ENCODE peak calls at places on chromosomes 11 and 22, in six cellular contexts. Y, F, P, V, B and I are unnamed samples. For H3K4me1, the result is how much of the 10 kb centered on the place peaks cover.

GRCh38 chr11:68832476-68833176 is 9.1 kb downstream of the CPT1A start:
- ATAC-seq in Y (no peak), F (peak), P (no peak), V (no peak), B (no peak), I (peak)

GRCh38 chr11:45927332-45927683 is 4.9 kb downstream of the LARGE2 start:
- ATAC-seq in Y (no peak), F (no peak), P (no peak), V (no peak), B (no peak), I (no peak)

GRCh38 chr11:93895106-93895862 is 44.9 kb upstream of the VSTM5 start:
- ATAC-seq in Y (peak), F (peak), P (no peak), V (peak), B (peak), I (no peak)

GRCh38 chr11:70176940-70177689 is 26.0 kb upstream of the FADD start:
- ATAC-seq in Y (peak), F (peak), P (peak), V (peak), B (peak), I (no peak)

GRCh38 chr11:80320765-80321164 is 879.9 kb upstream of the TENM4 start:
- ATAC-seq in Y (no peak), F (no peak), P (no peak), V (peak), B (no peak), I (no peak)

GRCh38 chr11:35978173-35978572 is 34.3 kb downstream of the LDLRAD3 start:
- ATAC-seq in Y (no peak), F (no peak), P (no peak), V (peak), B (no peak), I (no peak)

GRCh38 chr11:9527481-9528140 is 45.9 kb upstream of the WEE1 start:
- ATAC-seq in Y (no peak), F (peak), P (no peak), V (no peak), B (no peak), I (peak)

GRCh38 chr22:32920032-32920628 is 118.6 kb downstream of the TIMP3 start:
- ATAC-seq in Y (no peak), F (no peak), P (no peak), V (no peak), B (no peak), I (peak)

GRCh38 chr11:104531075-104531474 is 367.1 kb upstream of the PDGFD start:
- ATAC-seq in Y (no peak), F (no peak), P (no peak), V (peak), B (no peak), I (no peak)

GRCh38 chr11:123585206-123585605 is 69.2 kb downstream of the SCN3B start:
- ATAC-seq in Y (no peak), F (no peak), P (no peak), V (no peak), B (no peak), I (no peak)

GRCh38 chr11:113255741-113256140 is 58.6 kb upstream of the TTC12 start:
- ATAC-seq in Y (no peak), F (no peak), P (no peak), V (no peak), B (no peak), I (no peak)

GRCh38 chr22:45828836-45829235 is 148.1 kb downstream of the WNT7B start:
- ATAC-seq in Y (no peak), F (no peak), P (no peak), V (no peak), B (no peak), I (no peak)

GRCh38 chr11:43924112-43924855 is 18.2 kb upstream of the C11orf96 start:
- ATAC-seq in Y (peak), F (no peak), P (no peak), V (no peak), B (no peak), I (no peak)

GRCh38 chr11:83456075-83456474 is 169.9 kb upstream of the CCDC90B start:
- ATAC-seq in Y (no peak), F (no peak), P (no peak), V (no peak), B (peak), I (no peak)

GRCh38 chr11:19432370-19433163 is 191.8 kb upstream of the E2F8 start:
- ATAC-seq in Y (peak), F (no peak), P (no peak), V (peak), B (no peak), I (no peak)
- H3K4me1 ChIP-seq in Y (under half), F (under half), P (under half), V (half or more), B (under half), I (under half)

GRCh38 chr11:47269829-47270305 is at the start of gene MADD:
- ATAC-seq in Y (peak), F (peak), P (peak), V (peak), B (peak), I (peak)
- TF ChIP-seq EP300 in Y (no peak), F (no peak), P (no peak), V (peak), B (no peak), I (no peak)

GRCh38 chr22:26047920-26048319 is 121.3 kb upstream of the SEZ6L start:
- ATAC-seq in Y (no peak), F (no peak), P (no peak), V (no peak), B (no peak), I (no peak)
- H3K4me1 ChIP-seq in Y (under half), F (under half), P (under half), V (under half), B (under half), I (under half)

GRCh38 chr11:72735495-72736027 is 16.6 kb downstream of the ARAP1 start:
- ATAC-seq in Y (peak), F (peak), P (no peak), V (no peak), B (no peak), I (peak)
- TF ChIP-seq EP300 in Y (peak), F (no peak), P (no peak), V (no peak), B (no peak), I (no peak)

DNA sequence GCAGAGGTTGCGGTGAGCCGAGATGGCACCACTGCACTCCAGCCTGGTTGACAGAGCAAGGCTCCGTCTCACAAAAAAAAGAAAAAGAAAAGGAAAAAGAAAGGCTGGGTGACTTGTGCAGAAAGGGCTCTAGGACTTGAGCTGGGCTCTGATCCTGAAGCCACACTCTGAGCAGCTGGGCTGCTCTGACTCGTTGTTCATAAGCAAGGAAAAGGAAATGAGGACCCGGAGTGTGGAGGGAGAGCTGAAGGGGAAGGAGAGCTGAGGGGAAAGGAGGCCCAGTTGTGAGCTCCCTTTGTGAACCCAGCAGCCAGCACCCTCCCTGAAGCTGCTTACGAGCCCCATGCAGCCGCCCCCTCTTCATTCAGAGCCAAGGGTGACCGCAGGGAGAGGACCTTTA is 12.4 kb upstream of the SH3BP1 start:
- ATAC-seq in Y (no peak), F (no peak), P (no peak), V (peak), B (no peak), I (no peak)
- H3K4me1 ChIP-seq in Y (under half), F (under half), P (under half), V (under half), B (under half), I (under half)

GRCh38 chr11:102457865-102458264 is 5.3 kb upstream of the TMEM123 start:
- ATAC-seq in Y (no peak), F (no peak), P (no peak), V (no peak), B (no peak), I (no peak)
- TF ChIP-seq EP300 in Y (no peak), F (no peak), P (no peak), V (no peak), B (no peak), I (no peak)

GRCh38 chr11:128574576-128575011 is 12.8 kb downstream of the ETS1 start:
- ATAC-seq in Y (no peak), F (no peak), P (no peak), V (peak), B (no peak), I (no peak)
- H3K4me1 ChIP-seq in Y (under half), F (under half), P (under half), V (under half), B (under half), I (under half)